ENCODE peak calls at places on chromosomes 1 and 21, in nine cellular contexts. Z, O, I, U, L, V, Q, Y and J are unnamed samples.

GRCh38 chr1:109470245-109470644 is 3.9 kb downstream of the SYPL2 start:
- DNase-seq in Z (no peak), O (no peak), I (no peak), U (no peak), L (no peak), V (no peak), Q (no peak), Y (no peak), J (no peak)

GRCh38 chr1:210400043-210400840 is 71.5 kb downstream of the HHAT start:
- DNase-seq in Z (peak; percentile 73), O (peak; percentile 50), I (peak; percentile 68), U (peak; percentile 56), L (no peak), V (peak; percentile 52), Q (peak; percentile 40), Y (peak; percentile 43), J (peak; percentile 73)

GRCh38 chr1:234927968-234928635 is 200.5 kb downstream of the TOMM20 start:
- DNase-seq in Z (no peak), O (no peak), I (no peak), U (no peak), L (no peak), V (no peak), Q (no peak), Y (no peak), J (no peak)

GRCh38 chr1:111140680-111140967 is 601 bp downstream of the CEPT1 start:
- DNase-seq in Z (peak; percentile 70), O (no peak), I (no peak), U (no peak), L (no peak), V (no peak), Q (no peak), Y (no peak), J (peak; percentile 66)

GRCh38 chr1:15346356-15347030 is 63.2 kb upstream of the EFHD2 start:
- DNase-seq in Z (no peak), O (no peak), I (no peak), U (no peak), L (no peak), V (no peak), Q (no peak), Y (no peak), J (no peak)

GRCh38 chr21:28216976-28217523 is 775.6 kb downstream of the LTN1 start:
- DNase-seq in Z (no peak), O (no peak), I (no peak), U (no peak), L (no peak), V (no peak), Q (no peak), Y (no peak), J (no peak)

GRCh38 chr1:107866870-107867269 is 98.1 kb downstream of the VAV3 start:
- DNase-seq in Z (no peak), O (no peak), I (no peak), U (no peak), L (no peak), V (no peak), Q (no peak), Y (no peak), J (no peak)

GRCh38 chr1:226443033-226443432 is 35.1 kb upstream of the PARP1 start:
- DNase-seq in Z (peak; percentile 35), O (no peak), I (no peak), U (no peak), L (no peak), V (no peak), Q (no peak), Y (no peak), J (no peak)

GRCh38 chr1:231618588-231619256 is 7.9 kb upstream of the DISC1 start:
- DNase-seq in Z (no peak), O (no peak), I (no peak), U (no peak), L (no peak), V (no peak), Q (no peak), Y (no peak), J (peak; percentile 83)

GRCh38 chr1:234532511-234532922 is 53.5 kb upstream of the TARBP1 start:
- DNase-seq in Z (no peak), O (no peak), I (no peak), U (peak; percentile 92), L (no peak), V (peak; percentile 79), Q (no peak), Y (no peak), J (no peak)

GRCh38 chr21:27505516-27505915 is 538.6 kb upstream of the ADAMTS5 start:
- DNase-seq in Z (no peak), O (no peak), I (no peak), U (no peak), L (no peak), V (no peak), Q (no peak), Y (no peak), J (no peak)

GRCh38 chr1:33319186-33319948 is 1.5 kb downstream of the A3GALT2 start:
- DNase-seq in Z (no peak), O (no peak), I (no peak), U (no peak), L (no peak), V (no peak), Q (no peak), Y (no peak), J (no peak)

GRCh38 chr1:231613419-231614349 is 12.9 kb upstream of the DISC1 start:
- DNase-seq in Z (no peak), O (no peak), I (no peak), U (no peak), L (no peak), V (no peak), Q (no peak), Y (no peak), J (no peak)

GRCh38 chr21:20641251-20641650 is 357.0 kb upstream of the NCAM2 start:
- DNase-seq in Z (no peak), O (no peak), I (no peak), U (no peak), L (no peak), V (no peak), Q (no peak), Y (no peak), J (no peak)